ENCODE peak calls at places on chromosomes 3 and 15, in nine cellular contexts. N is GM10248, D is dorsolateral prefrontal cortex, A is MCF 10A, T is fibroblast of lung, J is endodermal cell, H is K562, I is coronary artery, R is activated B cell treated with CpG ODN at 0.5 μM for 24 hours. O is an unnamed sample.
A peak's percentile ranks its signal among the peaks of the same experiment; 100 is the strongest.

GRCh38 chr3:197749315-197749600 is 425 bp upstream of the FYTTD1 start:
- DNase-seq in N (no peak), D (no peak), A (peak; percentile 45), T (peak; percentile 52), J (no peak), H (peak; percentile 45), I (no peak), R (no peak), O (no peak)

GRCh38 chr3:46276497-46277099 is 34.3 kb downstream of the CCR3 start:
- DNase-seq in N (peak; percentile 63), D (no peak), A (peak; percentile 69), T (no peak), J (peak; percentile 89), H (peak; percentile 61), I (no peak), R (peak; percentile 65), O (no peak)

GRCh38 chr3:107954845-107955244 is 136.0 kb downstream of the CD47 start:
- DNase-seq in N (no peak), D (no peak), A (no peak), T (no peak), J (no peak), H (no peak), I (no peak), R (no peak), O (no peak)

GRCh38 chr15:28996953-28997352 is 111.2 kb downstream of the APBA2 start:
- DNase-seq in N (no peak), D (no peak), A (no peak), T (no peak), J (no peak), H (no peak), I (no peak), R (no peak), O (no peak)

GRCh38 chr3:152915695-152916094 is 80.8 kb downstream of the P2RY1 start:
- DNase-seq in N (no peak), D (no peak), A (no peak), T (no peak), J (no peak), H (no peak), I (no peak), R (no peak), O (no peak)

GRCh38 chr3:33363113-33363800 is 76.9 kb downstream of the UBP1 start:
- DNase-seq in N (no peak), D (no peak), A (no peak), T (no peak), J (no peak), H (no peak), I (no peak), R (no peak), O (no peak)

GRCh38 chr3:151011427-151011826 is 38.9 kb upstream of the CLRN1 start:
- DNase-seq in N (no peak), D (no peak), A (peak; percentile 77), T (peak; percentile 32), J (no peak), H (no peak), I (no peak), R (no peak), O (no peak)

GRCh38 chr3:172675371-172676193 is 35.3 kb downstream of the NCEH1 start:
- DNase-seq in N (peak; percentile 58), D (no peak), A (peak; percentile 75), T (peak; percentile 71), J (peak; percentile 47), H (peak; percentile 43), I (no peak), R (no peak), O (no peak)

GRCh38 chr15:39888243-39888642 is 31.8 kb downstream of the GPR176 start:
- DNase-seq in N (no peak), D (no peak), A (no peak), T (no peak), J (peak; percentile 53), H (no peak), I (no peak), R (no peak), O (no peak)

GRCh38 chr3:134822065-134822464 is 27.0 kb downstream of the EPHB1 start:
- DNase-seq in N (no peak), D (no peak), A (no peak), T (no peak), J (no peak), H (no peak), I (no peak), R (no peak), O (no peak)

GRCh38 chr3:127829537-127829936 is 7.2 kb upstream of the MGLL start:
- DNase-seq in N (no peak), D (no peak), A (no peak), T (no peak), J (no peak), H (no peak), I (no peak), R (no peak), O (no peak)

GRCh38 chr3:126356373-126357298 is 572 bp downstream of the KLF15 start:
- DNase-seq in N (no peak), D (no peak), A (no peak), T (no peak), J (peak; percentile 63), H (peak; percentile 18), I (peak; percentile 86), R (peak; percentile 24), O (no peak)

GRCh38 chr3:104549099-104549714 is 817.5 kb upstream of the ALCAM start:
- DNase-seq in N (no peak), D (no peak), A (no peak), T (no peak), J (no peak), H (no peak), I (no peak), R (no peak), O (no peak)

GRCh38 chr3:147413712-147414325 is 4.7 kb downstream of the ZIC1 start:
- DNase-seq in N (no peak), D (no peak), A (no peak), T (no peak), J (peak; percentile 76), H (no peak), I (no peak), R (no peak), O (no peak)

GRCh38 chr15:60091150-60091549 is 87.0 kb downstream of the FOXB1 start:
- DNase-seq in N (no peak), D (no peak), A (peak; percentile 98), T (peak; percentile 93), J (no peak), H (no peak), I (no peak), R (no peak), O (no peak)

GRCh38 chr3:145737952-145738351 is 423.0 kb downstream of the PLOD2 start:
- DNase-seq in N (no peak), D (no peak), A (no peak), T (no peak), J (no peak), H (no peak), I (no peak), R (no peak), O (no peak)

GRCh38 chr3:137764001-137764433 is at the start of gene SOX14:
- DNase-seq in N (peak; percentile 29), D (no peak), A (no peak), T (no peak), J (peak; percentile 98), H (peak; percentile 12), I (no peak), R (no peak), O (peak; percentile 42)

GRCh38 chr15:68501616-68502015 is 69.7 kb upstream of the ITGA11 start:
- DNase-seq in N (no peak), D (no peak), A (no peak), T (no peak), J (no peak), H (no peak), I (no peak), R (no peak), O (no peak)
- TF ChIP-seq CTCF in N (no peak), D (no peak), A (no peak), T (no peak), J (no peak), H (no peak), I (no peak), R (no peak), O (no peak)

GRCh38 chr3:74413547-74414241 is 200.8 kb downstream of the CNTN3 start:
- DNase-seq in N (no peak), D (no peak), A (no peak), T (no peak), J (no peak), H (no peak), I (no peak), R (no peak), O (no peak)

GRCh38 chr3:74410276-74410941 is 204.1 kb downstream of the CNTN3 start:
- DNase-seq in N (no peak), D (no peak), A (no peak), T (no peak), J (no peak), H (no peak), I (no peak), R (no peak), O (no peak)

DNA sequence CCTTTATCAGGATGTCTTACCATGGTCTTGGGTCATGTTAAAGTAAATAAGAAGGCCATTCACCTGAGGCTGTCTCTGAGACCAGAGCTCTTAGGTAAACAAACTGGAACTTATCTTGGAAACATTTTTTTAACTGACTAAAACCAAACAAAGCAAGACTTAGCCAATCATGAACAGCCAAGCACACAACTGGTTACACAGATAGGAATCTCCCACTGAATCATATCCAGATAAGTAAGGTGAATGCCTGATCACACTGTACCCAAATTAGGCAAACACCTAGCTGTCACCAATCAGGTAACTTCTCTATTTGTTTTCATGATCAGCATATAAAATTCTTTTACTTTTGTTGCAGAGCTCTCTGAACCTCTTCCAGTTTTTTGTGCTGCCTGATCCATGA is 205.4 kb downstream of the CNTN3 start:
- DNase-seq in N (no peak), D (no peak), A (no peak), T (no peak), J (no peak), H (no peak), I (no peak), R (no peak), O (no peak)
- TF ChIP-seq CTCF in N (no peak), D (no peak), A (no peak), T (no peak), J (no peak), H (no peak), I (no peak), R (no peak), O (no peak)

DNA sequence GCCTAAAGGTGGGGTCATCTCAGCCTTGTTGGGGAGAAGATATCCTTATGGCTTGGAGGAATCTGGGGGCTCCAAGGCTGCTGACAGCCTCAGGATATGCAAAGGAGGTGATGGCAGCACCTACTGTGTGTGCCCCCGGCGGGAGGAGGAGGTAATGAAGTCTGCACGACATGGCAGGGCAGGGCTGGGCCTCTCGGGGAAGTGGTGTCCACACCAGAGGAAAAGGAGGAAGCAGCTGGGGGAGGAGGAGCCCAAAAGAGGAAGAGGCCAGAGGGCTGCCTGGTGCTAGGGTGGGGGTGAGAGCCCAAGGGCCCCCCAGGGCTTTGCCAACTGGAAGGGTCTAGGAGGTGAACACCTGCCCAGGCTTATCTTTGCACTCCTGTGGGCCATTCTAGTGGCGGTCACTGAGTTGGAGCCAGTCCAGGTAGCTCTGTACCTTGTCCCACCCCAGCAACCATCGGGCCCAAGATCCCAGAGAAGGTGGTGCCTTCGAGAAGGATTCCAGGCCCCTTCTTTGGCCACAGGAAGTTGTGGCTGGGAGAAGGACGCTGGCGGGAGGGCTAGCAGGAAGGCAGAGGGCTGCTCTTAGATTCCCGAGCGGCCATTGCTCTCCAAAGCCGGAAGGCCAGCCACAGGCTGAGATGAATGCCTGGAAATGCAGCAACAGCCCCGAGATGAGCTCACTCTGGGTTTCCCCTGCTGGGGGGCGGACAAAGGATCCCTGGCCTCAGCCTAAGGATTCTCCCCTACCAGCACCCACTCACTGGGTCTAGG is 7.0 kb downstream of the GNAI2 start:
- DNase-seq in N (peak; percentile 47), D (peak; percentile 49), A (no peak), T (no peak), J (peak; percentile 70), H (no peak), I (no peak), R (peak; percentile 60), O (no peak)
- TF ChIP-seq CTCF in N (no peak), D (no peak), A (no peak), T (no peak), J (peak; percentile 30), H (no peak), I (no peak), R (no peak), O (no peak)

GRCh38 chr15:101509279-101509678 is 19.8 kb upstream of the PCSK6 start:
- DNase-seq in N (no peak), D (no peak), A (no peak), T (no peak), J (no peak), H (no peak), I (no peak), R (no peak), O (no peak)
- TF ChIP-seq CTCF in N (no peak), D (no peak), A (no peak), T (no peak), J (no peak), H (no peak), I (no peak), R (no peak), O (no peak)